ENCODE peak calls at places on chromosomes 11 and 22, in six cellular contexts. One of them, this sample, is unnamed. For H3K4me1, the result is how much of the 10 kb centered on the place peaks cover.

GRCh38 chr11:61985863-61986262 is 18.4 kb upstream of the FTH1 start:
- DNase-seq in suprapubic skin: no peak
- DNase-seq in K562: no peak
- DNase-seq in astrocyte: no peak
- DNase-seq in A549: no peak
- DNase-seq in breast epithelium: no peak
- DNase-seq in this sample: no peak

GRCh38 chr11:93741882-93742226 is 382 bp downstream of the C11orf54 start:
- DNase-seq in breast epithelium: peak
- DNase-seq in A549: peak
- DNase-seq in K562: peak
- DNase-seq in astrocyte: peak
- DNase-seq in suprapubic skin: no peak
- DNase-seq in this sample: no peak

GRCh38 chr11:20003357-20003756 is 156.9 kb downstream of the DBX1 start:
- DNase-seq in astrocyte: no peak
- DNase-seq in K562: no peak
- DNase-seq in A549: no peak
- DNase-seq in breast epithelium: no peak
- DNase-seq in suprapubic skin: no peak
- DNase-seq in this sample: no peak

GRCh38 chr11:110883266-110883665 is 171.0 kb upstream of the ARHGAP20 start:
- DNase-seq in A549: no peak
- DNase-seq in breast epithelium: no peak
- DNase-seq in suprapubic skin: no peak
- DNase-seq in K562: no peak
- DNase-seq in astrocyte: no peak
- DNase-seq in this sample: no peak

GRCh38 chr11:12900496-12900895 is 108.6 kb upstream of the RASSF10 start:
- DNase-seq in breast epithelium: no peak
- DNase-seq in A549: peak
- DNase-seq in astrocyte: peak
- DNase-seq in suprapubic skin: no peak
- DNase-seq in K562: no peak
- DNase-seq in this sample: no peak

GRCh38 chr11:96178014-96178745 is 164.8 kb downstream of the MAML2 start:
- DNase-seq in A549: no peak
- DNase-seq in suprapubic skin: no peak
- DNase-seq in breast epithelium: no peak
- DNase-seq in astrocyte: no peak
- DNase-seq in K562: no peak
- DNase-seq in this sample: no peak

GRCh38 chr22:17057959-17058814 is 26.6 kb upstream of the IL17RA start:
- DNase-seq in A549: peak
- DNase-seq in breast epithelium: peak
- DNase-seq in suprapubic skin: peak
- DNase-seq in K562: peak
- DNase-seq in astrocyte: peak
- DNase-seq in this sample: no peak

GRCh38 chr22:39820266-39820665 is 73.3 kb downstream of the ENTHD1 start:
- DNase-seq in breast epithelium: no peak
- DNase-seq in suprapubic skin: no peak
- DNase-seq in A549: peak
- DNase-seq in astrocyte: peak
- DNase-seq in K562: no peak
- DNase-seq in this sample: no peak

GRCh38 chr22:46021577-46021976 is 44.6 kb upstream of the WNT7B start:
- DNase-seq in astrocyte: no peak
- DNase-seq in K562: no peak
- DNase-seq in breast epithelium: no peak
- DNase-seq in suprapubic skin: peak
- DNase-seq in A549: no peak
- DNase-seq in this sample: peak

GRCh38 chr11:17573526-17573925 is 26.5 kb downstream of the OTOG start:
- DNase-seq in breast epithelium: no peak
- DNase-seq in A549: no peak
- DNase-seq in astrocyte: no peak
- DNase-seq in K562: no peak
- DNase-seq in suprapubic skin: no peak
- DNase-seq in this sample: no peak

DNA sequence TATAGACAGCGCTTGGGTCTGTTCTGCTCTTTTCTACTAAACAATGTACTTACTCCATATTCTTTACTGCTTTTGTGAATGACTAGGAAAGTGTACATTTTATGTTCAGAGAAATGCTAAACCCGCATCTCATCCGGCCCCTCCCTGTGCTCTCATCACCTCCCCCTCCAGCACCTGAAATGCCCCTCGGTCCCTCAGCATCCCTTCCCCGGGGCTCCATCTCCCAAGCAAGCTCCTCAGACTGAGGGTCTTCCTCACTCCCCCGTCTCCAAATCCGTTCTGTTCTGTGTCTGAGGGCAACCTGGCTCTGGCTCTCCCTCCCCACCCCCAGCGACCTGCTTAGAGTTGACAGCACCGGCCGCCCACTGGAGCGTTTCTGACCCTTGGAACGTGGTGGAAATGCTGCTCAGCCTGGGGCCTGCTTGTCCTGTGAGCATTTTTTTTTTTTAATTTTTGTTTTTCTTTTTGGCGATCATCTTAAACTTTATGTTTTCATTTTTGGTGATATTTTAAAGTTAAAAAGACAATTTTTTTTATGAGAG is 1.4 kb downstream of the SELENOO start:
- DNase-seq in A549: no peak
- DNase-seq in astrocyte: no peak
- DNase-seq in suprapubic skin: no peak
- DNase-seq in K562: no peak
- DNase-seq in breast epithelium: no peak
- DNase-seq in this sample: no peak
- H3K4me1 ChIP-seq in A549: under half
- H3K4me1 ChIP-seq in astrocyte: under half
- H3K4me1 ChIP-seq in suprapubic skin: under half
- H3K4me1 ChIP-seq in K562: under half
- H3K4me1 ChIP-seq in breast epithelium: under half
- H3K4me1 ChIP-seq in this sample: under half

GRCh38 chr22:49102367-49102766 is 725.3 kb downstream of the BRD1 start:
- DNase-seq in A549: no peak
- DNase-seq in astrocyte: no peak
- DNase-seq in suprapubic skin: no peak
- DNase-seq in breast epithelium: no peak
- DNase-seq in K562: no peak
- DNase-seq in this sample: peak
- H3K27ac ChIP-seq in A549: no peak
- H3K27ac ChIP-seq in astrocyte: no peak
- H3K27ac ChIP-seq in suprapubic skin: no peak
- H3K27ac ChIP-seq in breast epithelium: no peak
- H3K27ac ChIP-seq in K562: no peak
- H3K27ac ChIP-seq in this sample: no peak

DNA sequence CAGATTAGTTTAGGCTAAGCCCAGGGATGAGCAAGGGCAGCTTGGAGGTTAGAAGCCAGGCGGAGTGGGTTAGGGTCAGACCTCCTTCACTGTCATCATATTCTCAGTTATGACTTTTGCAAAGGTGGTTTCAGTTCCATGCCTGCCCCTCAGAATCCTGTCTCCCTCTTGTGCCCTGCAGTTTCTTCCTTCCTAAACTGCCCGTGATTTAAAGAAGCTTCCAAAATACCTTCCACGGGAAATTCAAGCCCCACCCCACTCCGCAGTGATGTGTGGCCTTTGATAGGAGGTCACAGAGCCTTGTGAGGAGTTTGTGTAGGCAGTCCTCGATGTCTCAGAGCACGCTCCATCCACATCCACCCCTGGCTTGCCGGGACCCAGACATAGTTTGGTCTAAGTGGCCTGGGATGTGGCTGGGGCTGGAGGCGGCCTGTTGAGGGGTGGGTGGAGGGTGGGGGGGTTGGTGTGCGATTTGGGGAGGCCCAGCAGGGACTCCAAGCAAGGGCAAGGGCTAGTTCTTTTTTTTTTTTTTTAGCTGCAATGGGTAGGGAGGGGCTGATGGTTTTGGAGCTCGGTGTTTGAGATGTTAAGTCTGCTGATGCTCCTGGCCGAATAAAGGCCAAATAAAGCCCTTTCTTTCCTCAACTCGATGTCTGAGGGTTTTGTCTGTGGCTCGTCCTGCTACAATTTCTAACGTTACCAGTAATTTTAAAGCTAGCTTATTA is 1.6 kb upstream of the IFITM1 start:
- DNase-seq in A549: no peak
- DNase-seq in suprapubic skin: no peak
- DNase-seq in astrocyte: no peak
- DNase-seq in K562: peak
- DNase-seq in breast epithelium: no peak
- DNase-seq in this sample: no peak
- H3K4me1 ChIP-seq in A549: under half
- H3K4me1 ChIP-seq in suprapubic skin: half or more
- H3K4me1 ChIP-seq in astrocyte: under half
- H3K4me1 ChIP-seq in K562: under half
- H3K4me1 ChIP-seq in breast epithelium: under half
- H3K4me1 ChIP-seq in this sample: under half

DNA sequence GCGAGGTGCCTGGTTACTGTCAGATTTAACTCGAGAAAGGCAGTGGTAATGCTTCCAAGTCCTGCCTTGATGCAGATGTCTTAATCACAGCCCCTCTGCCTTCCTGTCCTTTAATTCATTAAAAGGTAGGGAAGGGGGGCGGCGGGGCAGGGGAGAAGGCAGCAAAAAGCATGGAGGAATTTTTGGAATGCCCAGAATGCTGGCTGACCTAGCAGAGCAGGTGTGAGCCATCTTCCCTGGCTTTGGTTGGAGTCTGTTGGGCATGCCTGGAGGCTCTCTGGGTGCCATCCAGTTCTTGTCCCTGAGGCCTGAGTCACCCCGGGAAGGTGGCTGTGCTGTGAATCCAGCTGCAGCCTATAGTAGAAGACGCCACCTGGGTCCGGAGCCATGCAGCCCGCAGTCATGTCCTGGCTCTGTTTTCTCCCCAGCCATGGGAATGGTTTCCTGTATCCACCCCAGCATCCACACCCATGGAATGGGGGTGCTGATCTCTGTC is 15.6 kb downstream of the KIAA1671 start:
- DNase-seq in astrocyte: peak
- DNase-seq in breast epithelium: peak
- DNase-seq in suprapubic skin: no peak
- DNase-seq in A549: no peak
- DNase-seq in K562: no peak
- DNase-seq in this sample: no peak
- H3K27ac ChIP-seq in astrocyte: no peak
- H3K27ac ChIP-seq in breast epithelium: peak
- H3K27ac ChIP-seq in suprapubic skin: no peak
- H3K27ac ChIP-seq in A549: peak
- H3K27ac ChIP-seq in K562: no peak
- H3K27ac ChIP-seq in this sample: no peak